ENCODE peak calls at places on chromosome 22, in four cellular contexts. F is fibroblast of pulmonary artery, V is cardiac muscle cell, J is AG04450. M is an unnamed sample.

GRCh38 chr22:32842486-32842885 is 41.0 kb downstream of the TIMP3 start:
- DNase-seq in J (no peak), F (no peak), V (no peak), M (no peak)

GRCh38 chr22:18101536-18101935 is 9.1 kb upstream of the TUBA8 start:
- DNase-seq in V (no peak), F (no peak), J (no peak), M (peak)

GRCh38 chr22:31532060-31532459 is 35.7 kb downstream of the SFI1 start:
- DNase-seq in J (no peak), F (no peak), V (peak), M (no peak)

GRCh38 chr22:48346911-48347310 is 1480.8 kb downstream of the BRD1 start:
- DNase-seq in F (no peak), V (no peak), J (no peak), M (no peak)

GRCh38 chr22:42856179-42856864 is 751 bp downstream of the ARFGAP3 start:
- DNase-seq in F (no peak), J (no peak), V (peak), M (no peak)

GRCh38 chr22:35305525-35306070 is 5.9 kb downstream of the TOM1 start:
- DNase-seq in J (no peak), V (no peak), F (no peak), M (no peak)

GRCh38 chr22:46897246-46897623 is 134.8 kb downstream of the TBC1D22A start:
- DNase-seq in V (no peak), J (no peak), F (no peak), M (no peak)

GRCh38 chr22:24486501-24486921 is 8.6 kb upstream of the UPB1 start:
- DNase-seq in V (peak), J (no peak), F (peak), M (no peak)

GRCh38 chr22:44618400-44618799 is 83.6 kb upstream of the PRR5 start:
- DNase-seq in V (no peak), J (no peak), F (no peak), M (no peak)

GRCh38 chr22:46748206-46748947 is 10.3 kb upstream of the CERK start:
- DNase-seq in V (no peak), F (no peak), J (no peak), M (no peak)

GRCh38 chr22:36191106-36191836 is 10.3 kb downstream of the APOL4 start:
- DNase-seq in F (peak), J (no peak), V (peak), M (no peak)

GRCh38 chr22:42909363-42910058 is 52.4 kb upstream of the ARFGAP3 start:
- DNase-seq in V (no peak), J (no peak), F (no peak), M (no peak)

GRCh38 chr22:49634006-49634772 is 193.5 kb downstream of the BRD1 start:
- DNase-seq in F (no peak), J (no peak), V (no peak), M (no peak)

GRCh38 chr22:25494774-25495173 is 69.7 kb upstream of the GRK3 start:
- DNase-seq in F (no peak), V (no peak), J (no peak), M (no peak)

GRCh38 chr22:46763051-46763705 is 728 bp downstream of the TBC1D22A start:
- DNase-seq in J (no peak), V (peak), F (peak), M (no peak)

GRCh38 chr22:49156662-49157285 is 670.9 kb downstream of the BRD1 start:
- DNase-seq in F (no peak), V (no peak), J (no peak), M (no peak)

GRCh38 chr22:40404251-40405177 is 34.1 kb downstream of the SGSM3 start:
- DNase-seq in J (no peak), V (no peak), F (no peak), M (no peak)

GRCh38 chr22:32206774-32207758 is 2.2 kb upstream of the RFPL2 start:
- DNase-seq in J (no peak), F (peak), V (peak), M (no peak)

GRCh38 chr22:49838771-49839717 is 11.4 kb upstream of the BRD1 start:
- DNase-seq in V (no peak), F (no peak), J (no peak), M (no peak)

GRCh38 chr22:20178922-20179227 is 28.0 kb upstream of the CCDC188 start:
- DNase-seq in J (no peak), V (no peak), F (no peak), M (no peak)
- H3K4me3 ChIP-seq in J (no peak), V (no peak), F (no peak), M (no peak)

DNA sequence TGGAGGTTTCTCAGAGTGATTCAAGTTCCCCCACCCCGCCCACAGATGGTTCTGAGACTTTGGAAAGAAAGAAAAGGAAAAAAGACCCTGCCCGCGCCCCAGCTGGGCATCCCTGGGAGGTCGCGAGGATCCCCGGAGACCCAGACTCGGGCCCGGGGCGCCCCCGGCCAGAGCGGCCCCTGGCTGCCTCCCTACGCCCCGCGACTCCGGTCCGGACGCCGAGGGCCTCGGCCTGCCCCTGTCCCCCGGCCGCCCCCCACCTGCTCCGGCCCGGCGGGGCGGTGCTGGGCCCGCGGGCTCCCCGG is 2.3 kb upstream of the AIFM3 start:
- DNase-seq in V (no peak), J (no peak), F (no peak), M (no peak)
- H3K4me3 ChIP-seq in V (peak), J (peak), F (peak), M (peak)

GRCh38 chr22:29480262-29480511 is 169 bp downstream of the NEFH start:
- DNase-seq in J (no peak), V (no peak), F (no peak), M (no peak)

GRCh38 chr22:29479417-29480261 is at the start of gene NEFH:
- DNase-seq in J (no peak), V (no peak), F (no peak), M (no peak)

GRCh38 chr22:29482253-29482652 is 2.2 kb downstream of the NEFH start:
- DNase-seq in J (no peak), V (no peak), F (no peak), M (no peak)

GRCh38 chr22:29481265-29482000 is 1.4 kb downstream of the NEFH start:
- DNase-seq in V (peak), F (peak), J (no peak), M (no peak)

GRCh38 chr22:29480512-29481264 is 670 bp downstream of the NEFH start:
- DNase-seq in F (peak), J (no peak), V (peak), M (no peak)
- H3K4me3 ChIP-seq in F (peak), J (peak), V (peak), M (no peak)

DNA sequence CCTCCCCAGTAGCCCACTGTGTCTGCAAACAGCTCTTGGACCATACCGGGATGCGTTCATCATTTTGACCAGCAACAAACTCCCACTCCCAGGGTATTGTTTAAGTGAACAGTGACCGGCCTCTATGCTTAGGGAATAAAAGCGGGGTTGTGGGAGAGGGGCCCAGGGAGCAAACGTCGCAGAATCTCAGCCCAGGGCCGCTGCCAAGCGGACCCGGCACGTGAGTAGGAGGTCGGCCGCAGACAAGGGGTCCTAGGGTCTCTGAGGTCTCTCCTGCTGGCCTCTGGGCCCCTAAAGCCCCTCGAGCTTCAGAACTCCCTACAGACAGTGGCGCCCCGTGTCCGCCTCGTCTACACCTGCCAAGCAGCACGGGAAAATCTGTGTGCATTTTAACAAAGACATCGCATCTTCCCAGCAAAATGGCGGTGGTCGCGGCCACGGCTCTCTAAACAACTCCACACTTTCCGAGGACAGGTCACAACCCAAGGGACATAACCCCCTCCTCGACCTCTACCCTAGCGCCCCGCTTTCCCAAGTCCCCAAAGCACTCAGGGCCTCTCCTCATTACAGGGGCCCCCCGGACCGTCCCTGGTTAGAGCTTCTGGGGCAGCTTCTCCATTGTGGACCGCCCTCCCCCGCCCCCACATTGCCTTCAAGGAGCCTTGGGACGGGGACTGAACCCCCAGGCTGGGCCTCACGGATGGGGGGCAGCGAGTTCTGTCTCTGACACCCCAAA is 3.9 kb upstream of the GCAT start:
- DNase-seq in J (no peak), F (no peak), V (no peak), M (no peak)
- H3K4me3 ChIP-seq in J (no peak), F (no peak), V (no peak), M (no peak)